ENCODE peak calls at places on chromosomes 13 and 19, in seven cellular contexts. A is IMR-90; N is CD8-positive, alpha-beta memory T cell; T is adrenal gland; Z is thoracic aorta; S is mucosa of descending colon; B is uterus. C is an unnamed sample. For H3K4me1, the result is how much of the 10 kb centered on the place peaks cover.

GRCh38 chr13:105603283-105603682 is 932.2 kb downstream of the EFNB2 start:
- DNase-seq in S (peak), A (no peak), B (no peak), T (no peak), N (no peak), Z (no peak), C (peak)

GRCh38 chr19:1920644-1921043 is 15.4 kb downstream of the ADAT3 start:
- DNase-seq in Z (no peak), B (no peak), N (no peak), A (no peak), T (no peak), S (no peak), C (no peak)

GRCh38 chr13:112967666-112968379 is 1.2 kb upstream of the MCF2L start:
- DNase-seq in N (no peak), T (no peak), A (no peak), S (no peak), B (no peak), Z (no peak), C (no peak)

GRCh38 chr13:112614835-112615234 is 26.9 kb upstream of the TUBGCP3 start:
- DNase-seq in A (no peak), Z (no peak), S (no peak), T (no peak), N (no peak), B (no peak), C (no peak)

GRCh38 chr13:53010374-53011105 is 18.1 kb upstream of the OLFM4 start:
- DNase-seq in A (no peak), N (no peak), S (peak), Z (no peak), B (no peak), T (no peak), C (peak)

GRCh38 chr19:18014197-18014596 is 6.2 kb downstream of the ARRDC2 start:
- DNase-seq in A (no peak), N (peak), Z (no peak), T (no peak), S (no peak), B (no peak), C (no peak)

GRCh38 chr19:1027953-1028902 is 1.8 kb downstream of the CNN2 start:
- DNase-seq in N (peak), B (peak), Z (no peak), T (peak), S (peak), A (peak), C (peak)

GRCh38 chr19:38009650-38010229 is 102.7 kb downstream of the SIPA1L3 start:
- DNase-seq in Z (no peak), N (peak), B (no peak), S (no peak), A (no peak), T (no peak), C (no peak)

GRCh38 chr19:56091751-56092546 is 29.1 kb downstream of the ZNF787 start:
- DNase-seq in Z (no peak), S (peak), B (no peak), N (no peak), T (peak), A (no peak), C (no peak)

GRCh38 chr13:84208251-84208650 is 326.0 kb upstream of the SLITRK1 start:
- DNase-seq in T (no peak), B (no peak), A (no peak), Z (no peak), N (no peak), S (no peak), C (no peak)

GRCh38 chr13:54958781-54959180 is 1930.2 kb downstream of the OLFM4 start:
- DNase-seq in N (no peak), S (no peak), Z (no peak), T (no peak), B (no peak), A (no peak), C (no peak)

GRCh38 chr19:48616041-48616436 is 1.2 kb upstream of the FAM83E start:
- DNase-seq in B (no peak), Z (no peak), S (no peak), A (no peak), N (no peak), T (no peak), C (no peak)

GRCh38 chr13:44619651-44620050 is 43.5 kb upstream of the TSC22D1 start:
- DNase-seq in T (no peak), S (no peak), Z (no peak), B (no peak), A (no peak), N (no peak), C (no peak)

GRCh38 chr19:6743071-6743470 is 3.6 kb downstream of the TRIP10 start:
- DNase-seq in T (no peak), B (no peak), S (no peak), Z (no peak), A (no peak), N (no peak), C (no peak)

GRCh38 chr13:75482070-75482819 is at the start of gene TBC1D4:
- DNase-seq in T (peak), B (peak), Z (peak), S (peak), N (peak), A (peak), C (peak)

GRCh38 chr13:21767032-21767431 is 96.2 kb downstream of the FGF9 start:
- DNase-seq in A (no peak), B (no peak), T (no peak), N (no peak), Z (no peak), S (no peak), C (no peak)

GRCh38 chr19:3507371-3508120 is 1.4 kb downstream of the FZR1 start:
- DNase-seq in N (peak), S (peak), T (peak), A (no peak), Z (no peak), B (peak), C (peak)

GRCh38 chr13:51666839-51667238 is 82.6 kb downstream of the WDFY2 start:
- DNase-seq in N (no peak), T (no peak), Z (no peak), S (no peak), B (no peak), A (no peak), C (no peak)

GRCh38 chr13:98468352-98468751 is 108.6 kb downstream of the STK24 start:
- DNase-seq in A (no peak), N (no peak), Z (no peak), S (no peak), T (no peak), B (no peak), C (no peak)

GRCh38 chr13:37914781-37915391 is 45.3 kb upstream of the TRPC4 start:
- DNase-seq in N (no peak), Z (no peak), B (no peak), A (peak), S (no peak), T (no peak), C (no peak)

GRCh38 chr13:35927554-35927953 is 203.6 kb downstream of the DCLK1 start:
- DNase-seq in S (peak), T (peak), B (peak), A (peak), Z (peak), N (no peak), C (no peak)

GRCh38 chr19:18698321-18699167 is 15.1 kb downstream of the CRTC1 start:
- DNase-seq in S (no peak), A (no peak), T (no peak), B (no peak), N (no peak), Z (no peak), C (no peak)

GRCh38 chr13:101289764-101290163 is 126.5 kb downstream of the NALCN start:
- DNase-seq in A (peak), T (no peak), Z (no peak), S (no peak), B (no peak), N (no peak), C (peak)

GRCh38 chr19:49931293-49932040 is 2.2 kb upstream of the NUP62 start:
- DNase-seq in A (no peak), T (no peak), Z (no peak), N (no peak), B (no peak), S (no peak), C (no peak)

GRCh38 chr13:41823486-41823885 is 137.4 kb downstream of the VWA8 start:
- DNase-seq in A (no peak), T (no peak), Z (no peak), S (no peak), N (no peak), B (no peak), C (no peak)

GRCh38 chr13:43878897-43879322 is 630 bp downstream of the CCDC122 start:
- DNase-seq in Z (peak), S (peak), N (peak), A (peak), B (peak), T (peak), C (peak)

GRCh38 chr19:13938361-13939027 is at the start of gene PODNL1:
- DNase-seq in N (no peak), A (peak), B (no peak), Z (no peak), S (no peak), T (no peak), C (no peak)

GRCh38 chr19:13935765-13936486 is 2.3 kb downstream of the PODNL1 start:
- DNase-seq in A (no peak), N (no peak), T (no peak), S (no peak), Z (no peak), B (no peak), C (no peak)

GRCh38 chr19:13932911-13933393 is 5.3 kb downstream of the PODNL1 start:
- DNase-seq in A (no peak), N (no peak), Z (no peak), T (no peak), S (no peak), B (no peak), C (no peak)

GRCh38 chr19:13934785-13935109 is 3.5 kb downstream of the PODNL1 start:
- DNase-seq in Z (no peak), B (no peak), S (no peak), N (no peak), T (no peak), A (no peak), C (no peak)

DNA sequence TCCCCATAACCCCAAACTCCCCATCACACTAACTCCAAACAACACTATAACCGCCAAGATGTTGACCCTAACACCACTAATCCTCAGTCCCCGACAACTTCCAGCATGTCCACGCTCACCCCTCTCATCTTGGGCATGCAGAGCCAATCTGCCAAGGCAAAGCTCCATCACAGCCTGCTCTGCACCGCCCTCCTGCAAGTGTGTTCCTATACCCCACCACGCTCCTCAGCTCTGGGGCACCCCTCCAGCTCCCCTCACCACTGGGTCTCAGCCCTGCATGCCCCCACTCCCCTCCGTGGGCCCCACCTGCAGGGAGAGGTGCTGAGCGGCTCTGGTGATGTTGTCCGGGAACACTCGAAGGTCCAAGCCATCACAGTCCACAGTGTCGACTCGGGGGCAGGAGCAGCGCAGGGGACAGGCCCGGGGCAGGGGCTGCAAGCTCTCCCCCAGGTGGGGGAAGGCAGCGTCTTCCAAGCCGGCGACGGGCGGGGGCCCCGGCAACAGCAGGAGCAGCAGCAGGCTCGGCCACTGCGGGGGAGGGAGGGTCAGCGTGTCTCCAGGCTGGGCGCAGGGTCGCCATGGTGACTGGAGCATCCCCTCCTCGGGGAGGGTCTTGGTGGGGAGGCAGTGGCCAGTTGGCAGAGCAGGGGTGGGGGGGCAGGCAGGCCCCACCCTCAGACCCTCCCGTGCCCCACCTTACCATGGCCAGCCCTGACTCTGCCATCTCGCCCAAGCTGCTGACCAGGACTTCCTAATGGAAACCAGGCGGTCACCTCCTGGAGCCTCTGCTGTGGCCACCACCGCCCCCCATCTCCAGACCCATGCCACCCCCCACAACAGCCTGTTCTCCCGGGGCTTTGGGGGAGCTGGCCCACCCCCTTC is 497 bp downstream of the PODNL1 start:
- DNase-seq in S (no peak), N (no peak), A (no peak), T (no peak), B (no peak), Z (no peak), C (no peak)
- H3K4me3 ChIP-seq in S (no peak), N (no peak), A (peak), T (no peak), B (no peak), Z (peak), C (no peak)

DNA sequence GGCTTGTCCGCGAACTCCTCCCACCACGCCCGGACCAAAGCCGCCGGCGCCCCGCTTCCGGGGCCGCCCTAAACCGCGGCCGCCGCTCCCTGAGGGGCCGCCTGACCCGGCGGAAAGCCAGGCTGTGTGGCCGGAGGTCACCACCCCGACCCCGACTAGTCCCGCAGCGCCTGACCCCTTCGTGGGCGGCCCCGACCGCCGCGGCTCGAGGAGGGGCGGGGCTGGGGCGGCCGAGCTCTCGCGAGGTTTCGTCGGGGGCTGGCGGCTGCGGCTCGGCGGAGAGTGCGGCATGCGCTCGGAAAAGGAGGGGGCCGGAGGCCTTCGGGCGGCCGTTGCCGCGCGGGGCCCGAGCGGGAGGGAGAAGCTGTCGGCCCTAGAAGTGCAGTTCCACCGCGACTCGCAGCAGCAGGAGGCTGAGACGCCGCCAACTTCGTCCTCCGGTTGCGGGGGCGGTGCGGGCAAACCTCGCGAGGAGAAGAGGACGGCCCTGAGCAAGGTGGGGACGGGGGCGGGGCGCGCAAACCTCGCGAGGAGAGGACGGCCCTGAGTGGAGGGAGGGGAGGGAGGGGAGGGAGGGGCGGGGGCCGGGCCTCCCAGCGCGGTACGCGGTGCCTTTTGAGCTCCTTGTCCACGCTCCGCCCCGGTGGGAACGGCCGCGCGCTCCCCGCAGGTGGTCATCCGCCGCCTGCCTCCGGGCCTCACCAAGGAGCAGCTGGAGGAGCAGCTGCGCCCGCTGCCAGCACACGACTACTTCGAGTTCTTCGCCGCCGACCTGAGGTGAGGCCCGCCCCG is at the start of gene UPF3A:
- DNase-seq in A (peak), S (peak), T (peak), Z (peak), B (peak), N (peak), C (peak)
- H3K4me1 ChIP-seq in A (under half), S (under half), T (under half), Z (under half), B (under half), N (half or more), C (under half)

DNA sequence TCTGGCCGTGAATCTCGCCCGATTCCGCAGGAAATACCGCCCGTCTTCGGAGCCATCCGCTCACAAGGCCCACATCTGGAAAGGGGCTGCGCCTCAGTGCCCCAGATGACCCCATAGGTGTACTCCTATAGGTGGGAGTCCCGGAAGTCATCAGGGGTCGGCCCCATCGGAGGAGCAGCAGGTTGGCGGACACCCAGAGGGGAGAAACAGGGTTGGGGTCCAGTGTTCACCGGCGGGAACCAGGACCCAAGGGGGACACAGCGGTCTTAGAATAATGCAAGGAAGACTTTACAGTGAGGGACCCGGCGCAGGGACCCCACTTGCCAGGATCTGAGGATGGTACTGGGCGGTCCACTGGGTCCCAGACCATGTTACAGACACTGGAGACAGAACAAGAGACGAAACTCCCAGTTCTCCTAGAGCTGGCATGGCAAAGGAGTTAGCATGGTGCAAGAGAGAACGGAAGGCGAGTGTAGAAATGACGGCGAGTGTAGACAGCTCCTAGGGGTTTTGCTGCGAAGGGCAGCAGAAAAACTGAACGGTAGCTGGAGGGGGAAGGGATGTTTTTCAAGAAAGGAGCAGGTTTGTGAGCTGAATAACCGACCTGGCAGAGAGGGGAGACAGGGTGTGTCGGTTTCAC is 4.2 kb upstream of the RGL3 start:
- DNase-seq in B (no peak), A (no peak), S (no peak), T (no peak), N (no peak), Z (no peak), C (no peak)
- H3K4me3 ChIP-seq in B (no peak), A (no peak), S (no peak), T (no peak), N (peak), Z (no peak), C (no peak)

DNA sequence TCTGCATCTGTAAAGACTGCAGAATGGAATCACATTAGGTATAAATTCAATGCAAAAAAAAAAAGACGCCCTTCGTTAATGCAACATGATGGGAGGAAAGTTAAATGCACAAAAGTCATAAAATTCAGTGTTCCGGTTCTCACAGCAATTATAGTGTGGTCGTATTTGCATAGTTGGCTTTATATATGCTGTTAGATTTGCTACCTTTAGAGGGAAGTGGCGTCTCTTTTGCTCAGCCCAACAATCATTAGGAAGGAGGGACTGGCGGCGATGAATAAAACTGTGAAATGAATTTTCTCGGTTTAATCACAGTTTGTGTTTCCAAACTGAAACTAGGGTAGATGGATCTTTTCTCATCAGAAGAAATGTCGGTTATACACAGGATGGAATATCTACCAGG is 215.8 kb downstream of the TEX29 start:
- DNase-seq in T (no peak), A (no peak), S (no peak), B (no peak), Z (no peak), N (no peak), C (no peak)
- H3K4me1 ChIP-seq in T (under half), A (under half), S (under half), B (under half), Z (under half), N (under half), C (under half)

DNA sequence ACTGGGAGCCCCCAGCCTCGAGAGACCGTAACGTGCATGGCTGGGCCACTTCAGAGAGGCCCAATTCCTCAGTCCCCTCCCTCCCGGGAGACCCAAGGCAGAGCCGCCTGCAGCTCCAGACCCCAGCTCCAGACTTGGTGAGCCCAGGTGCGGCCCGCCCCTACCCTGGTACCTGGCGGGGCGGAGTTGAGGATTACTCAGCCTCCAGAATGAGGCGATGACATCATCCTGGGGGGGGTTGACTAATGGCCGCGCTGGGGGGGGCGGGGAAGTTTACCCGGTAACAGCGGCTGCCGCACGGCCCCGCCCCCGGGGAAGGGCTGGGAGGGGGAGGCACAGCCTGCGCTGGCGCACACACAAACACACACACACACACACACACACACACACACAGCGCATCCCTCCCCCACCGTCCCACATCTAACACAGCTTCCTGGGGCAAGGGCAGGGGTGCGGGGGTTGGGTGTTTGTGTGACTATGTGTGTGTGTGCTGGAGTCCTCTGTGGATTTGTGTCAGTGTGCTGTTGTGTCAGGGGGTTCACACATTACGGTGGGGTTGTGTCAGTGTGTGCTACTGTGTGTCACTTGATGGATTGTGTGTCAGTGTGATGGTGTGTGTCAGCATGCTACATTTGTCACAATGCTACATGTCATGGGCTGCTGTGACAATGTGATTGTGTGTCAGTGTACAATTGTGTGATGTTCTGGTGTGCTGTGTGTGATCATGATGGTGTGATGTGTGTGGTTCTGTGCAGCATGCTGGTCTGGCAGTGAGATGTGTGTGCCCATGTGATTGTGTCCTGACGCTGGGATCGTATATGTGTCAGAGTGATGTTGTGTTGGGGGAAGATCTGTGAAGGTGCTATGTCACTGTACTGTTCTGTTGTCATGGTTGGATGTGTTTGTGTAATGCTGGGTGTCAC is 10.3 kb upstream of the BBC3 start:
- DNase-seq in B (peak), S (peak), Z (peak), A (peak), N (peak), T (peak), C (peak)
- H3K4me3 ChIP-seq in B (no peak), S (no peak), Z (peak), A (no peak), N (peak), T (no peak), C (no peak)

DNA sequence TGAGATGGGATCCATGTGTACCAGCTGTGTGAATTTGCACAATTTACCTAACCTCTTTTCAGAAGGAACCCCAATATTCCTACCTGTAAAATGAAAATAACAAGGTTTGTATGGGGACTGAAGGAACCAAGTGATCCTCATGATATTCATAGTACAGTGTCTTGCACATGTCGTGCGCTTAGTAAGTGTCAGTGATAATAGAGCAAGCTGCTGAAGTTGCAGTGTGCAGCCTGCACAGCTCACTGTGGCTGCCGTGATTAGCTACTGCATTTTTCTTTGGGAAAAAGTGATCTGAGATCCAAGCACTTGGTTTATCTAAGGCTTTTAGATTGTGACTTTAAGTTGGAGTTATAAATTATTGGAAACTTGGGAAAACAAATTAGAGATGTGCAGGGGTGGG is 135.9 kb upstream of the FRY start:
- DNase-seq in S (no peak), B (no peak), A (no peak), N (no peak), Z (no peak), T (no peak), C (no peak)
- H3K4me1 ChIP-seq in S (under half), B (under half), A (under half), N (under half), Z (under half), T (under half), C (under half)